ENCODE peak calls at places on chromosomes 13 and 19, in four cellular contexts. T is A673, Q is gastrocnemius medialis, Y is PC-3. J is an unnamed sample.

GRCh38 chr19:39327990-39328705 is 7.5 kb upstream of the LRFN1 start:
- DNase-seq in Y (peak; percentile 79), Q (peak; percentile 70), T (peak; percentile 85), J (peak; percentile 97)

GRCh38 chr13:29707876-29708543 is 112.5 kb upstream of the SLC7A1 start:
- DNase-seq in Q (no peak), T (peak; percentile 56), Y (peak; percentile 49), J (peak; percentile 91)

GRCh38 chr13:37481005-37481857 is 117.3 kb downstream of the POSTN start:
- DNase-seq in T (no peak), Q (no peak), Y (no peak), J (no peak)

GRCh38 chr13:106156468-106156867 is 379.0 kb downstream of the EFNB2 start:
- DNase-seq in T (no peak), Y (peak; percentile 88), Q (no peak), J (no peak)

GRCh38 chr19:56119585-56119978 is 1.5 kb downstream of the ZNF787 start:
- DNase-seq in Y (peak; percentile 12), T (no peak), Q (peak; percentile 55), J (no peak)

GRCh38 chr13:22740264-22740663 is 440.5 kb upstream of the SGCG start:
- DNase-seq in Q (no peak), T (peak; percentile 38), Y (peak; percentile 3), J (peak; percentile 64)

GRCh38 chr13:91627952-91628739 is 229.7 kb downstream of the GPC5 start:
- DNase-seq in T (no peak), Y (no peak), Q (no peak), J (no peak)

GRCh38 chr13:102128216-102128800 is 273.5 kb downstream of the FGF14 start:
- DNase-seq in Q (no peak), Y (no peak), T (peak; percentile 91), J (peak; percentile 50)

GRCh38 chr13:41345165-41345920 is 34.3 kb downstream of the NAA16 start:
- DNase-seq in T (no peak), Q (no peak), Y (no peak), J (no peak)

GRCh38 chr13:22265563-22265962 is 594.7 kb downstream of the FGF9 start:
- DNase-seq in Y (no peak), T (no peak), Q (no peak), J (no peak)

GRCh38 chr13:32938907-32939306 is 77.3 kb upstream of the KL start:
- DNase-seq in Y (peak; percentile 24), Q (no peak), T (peak; percentile 7), J (no peak)

GRCh38 chr19:531753-532571 is at the start of gene CDC34:
- DNase-seq in Y (no peak), T (no peak), Q (no peak), J (peak; percentile 58)

GRCh38 chr13:45928843-45929242 is 77.3 kb upstream of the SIAH3 start:
- DNase-seq in Q (no peak), Y (peak; percentile 11), T (peak; percentile 58), J (no peak)

GRCh38 chr13:21812192-21812626 is 141.3 kb downstream of the FGF9 start:
- DNase-seq in Q (no peak), Y (no peak), T (peak; percentile 44), J (no peak)

GRCh38 chr19:35355851-35356460 is 2.3 kb upstream of the FFAR3 start:
- DNase-seq in Q (no peak), T (no peak), Y (no peak), J (peak; percentile 49)

GRCh38 chr19:50205681-50206138 is 2.3 kb downstream of the MYH14 start:
- DNase-seq in Y (no peak), T (no peak), Q (no peak), J (peak; percentile 73)

GRCh38 chr19:41893899-41894298 is 10.9 kb downstream of the ARHGEF1 start:
- DNase-seq in T (no peak), Y (no peak), Q (no peak), J (peak; percentile 82)

GRCh38 chr13:93304134-93304533 is 77.5 kb downstream of the GPC6 start:
- DNase-seq in Q (no peak), Y (no peak), T (no peak), J (no peak)

GRCh38 chr19:48216933-48217332 is 38.8 kb downstream of the CARD8 start:
- DNase-seq in Q (no peak), T (no peak), Y (no peak), J (peak; percentile 86)

GRCh38 chr19:55688422-55689218 is 13.6 kb downstream of the EPN1 start:
- DNase-seq in Q (no peak), T (no peak), Y (no peak), J (no peak)

GRCh38 chr19:8526345-8527062 is 12.5 kb upstream of the ZNF414 start:
- DNase-seq in Y (peak; percentile 95), T (peak; percentile 94), Q (peak; percentile 70), J (peak; percentile 98)

GRCh38 chr19:17424743-17425365 is 5.0 kb downstream of the MVB12A start:
- DNase-seq in Y (peak; percentile 25), Q (no peak), T (peak; percentile 60), J (peak; percentile 96)

GRCh38 chr13:30751183-30751933 is 16.0 kb downstream of the ALOX5AP start:
- DNase-seq in Q (no peak), T (no peak), Y (no peak), J (no peak)

GRCh38 chr13:100454876-100455275 is 133.7 kb downstream of the GGACT start:
- DNase-seq in Q (no peak), T (peak; percentile 76), Y (peak; percentile 77), J (no peak)

GRCh38 chr19:2604747-2605329 is 97.7 kb downstream of the GNG7 start:
- DNase-seq in Y (no peak), Q (no peak), T (no peak), J (no peak)

GRCh38 chr19:2610637-2611482 is 91.6 kb downstream of the GNG7 start:
- DNase-seq in Y (peak; percentile 88), T (peak; percentile 88), Q (peak; percentile 83), J (peak; percentile 98)

GRCh38 chr19:2609389-2610116 is 92.9 kb downstream of the GNG7 start:
- DNase-seq in Y (no peak), Q (no peak), T (no peak), J (no peak)

GRCh38 chr19:2608602-2608922 is 93.9 kb downstream of the GNG7 start:
- DNase-seq in Y (no peak), T (no peak), Q (no peak), J (no peak)

DNA sequence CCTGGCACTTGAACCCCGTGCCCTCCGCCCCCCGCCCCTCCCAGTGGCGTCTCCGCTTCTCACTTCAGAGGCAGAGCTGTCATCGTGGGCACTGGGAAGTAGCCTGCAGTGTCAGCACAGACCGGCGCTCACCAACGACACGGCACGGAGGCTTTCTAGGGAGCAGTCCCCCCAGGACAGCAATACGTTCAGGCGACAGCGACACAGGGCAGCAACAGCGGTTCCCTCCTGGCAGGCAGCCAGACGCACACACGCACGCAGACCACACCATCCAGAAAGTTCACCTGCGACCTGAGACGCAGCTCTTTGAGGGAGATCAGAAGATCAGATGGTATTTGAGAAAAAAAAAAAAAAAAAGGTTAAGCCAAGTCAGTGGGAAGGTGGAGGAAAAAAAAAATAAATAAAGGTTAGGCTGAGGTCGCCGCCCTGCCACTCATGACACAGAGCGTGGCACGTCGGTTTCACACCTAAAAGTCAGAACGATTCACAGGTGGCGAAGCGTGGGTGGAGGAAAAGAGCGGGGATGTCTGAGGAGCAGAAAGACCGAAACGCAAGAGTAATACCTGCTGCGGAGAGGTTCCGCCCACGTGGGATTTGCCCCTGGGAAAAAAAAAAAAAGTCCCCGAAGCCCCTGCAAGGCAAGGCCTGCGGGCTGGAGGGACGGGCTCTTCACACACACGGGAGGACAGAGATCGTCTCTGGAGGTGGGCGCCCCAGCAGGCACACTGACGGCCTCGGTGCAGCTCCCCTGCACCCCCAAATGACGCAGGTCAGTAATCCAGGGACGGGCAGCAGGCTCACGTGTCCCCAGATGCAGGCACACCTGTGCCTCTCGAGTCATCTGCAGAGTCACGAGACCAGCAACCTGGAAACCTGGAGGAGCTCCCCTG is 94.5 kb downstream of the GNG7 start:
- DNase-seq in Y (no peak), Q (no peak), T (no peak), J (no peak)
- H3K4me3 ChIP-seq in Y (no peak overlapping the region), Q (no peak overlapping the region), T (no peak overlapping the region), J (no peak overlapping the region)

DNA sequence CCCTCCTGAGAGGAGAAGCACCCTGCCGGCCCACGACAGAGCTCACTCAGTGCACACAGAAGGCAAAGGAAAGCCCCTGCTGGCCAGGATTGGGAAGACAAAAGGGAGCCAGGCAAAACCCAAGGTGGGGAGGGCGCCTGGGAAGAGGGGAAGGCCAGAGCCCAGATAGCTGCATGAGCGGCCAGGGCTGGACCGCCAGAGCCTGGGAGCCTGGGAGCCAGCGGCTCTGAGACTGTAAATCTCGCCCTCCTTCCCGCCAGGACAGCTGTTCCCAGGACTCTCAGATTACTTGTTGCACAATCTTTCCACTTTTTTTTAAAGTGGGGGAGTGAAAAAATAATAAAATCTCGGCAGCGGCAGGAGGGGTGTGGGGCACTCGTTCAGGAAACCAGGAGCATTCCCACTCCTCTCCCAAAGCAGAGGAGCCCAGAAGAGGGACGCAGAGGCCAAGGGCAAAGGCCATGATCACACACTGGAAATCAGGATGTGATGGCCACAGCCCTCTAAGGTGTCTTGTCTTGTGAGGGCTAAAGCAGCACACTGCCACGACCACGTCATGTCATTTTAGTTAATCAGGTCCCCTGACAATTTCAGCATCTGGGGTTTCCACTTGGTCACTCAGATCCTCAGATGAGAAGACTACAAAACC is 19.6 kb upstream of the EPHX3 start:
- DNase-seq in Y (peak; percentile 55), T (peak; percentile 79), Q (peak; percentile 95), J (peak; percentile 93)
- H3K36me3 ChIP-seq in Y (peaks cover 67% of the 10 kb centered on the region), T (peaks cover 73% of the 10 kb centered on the region), Q (peaks cover 46% of the 10 kb centered on the region), J (peaks cover 95% of the 10 kb centered on the region)

GRCh38 chr19:21877976-21878375 is 42.0 kb upstream of the ZNF43 start:
- DNase-seq in Y (no peak), Q (no peak), T (no peak), J (no peak)

DNA sequence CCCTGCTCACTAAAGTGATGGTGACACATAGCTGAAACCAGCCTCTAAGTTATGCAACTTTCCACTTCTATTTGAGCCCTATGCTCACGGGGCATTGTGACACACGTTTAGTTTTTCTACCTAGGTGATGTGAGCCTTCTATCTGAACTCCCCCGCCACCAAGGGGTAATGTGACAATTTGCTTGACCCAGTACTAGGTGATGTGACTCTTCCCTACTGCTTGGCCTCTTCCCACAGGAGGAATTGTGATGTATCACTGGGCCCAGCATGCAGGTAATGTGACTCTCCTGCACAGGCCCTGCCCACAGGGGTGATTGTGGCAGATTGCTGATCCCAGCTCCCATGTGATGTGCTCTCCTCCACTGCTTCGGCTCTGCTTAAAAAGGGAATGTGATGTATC is 42.7 kb upstream of the ZNF43 start:
- DNase-seq in Q (no peak), Y (no peak), T (no peak), J (no peak)
- H3K9me3 ChIP-seq in Q (no peaks in the 10 kb centered on the region), Y (peaks cover 10% of the 10 kb centered on the region), T (no peaks in the 10 kb centered on the region), J (peaks cover 56% of the 10 kb centered on the region)

DNA sequence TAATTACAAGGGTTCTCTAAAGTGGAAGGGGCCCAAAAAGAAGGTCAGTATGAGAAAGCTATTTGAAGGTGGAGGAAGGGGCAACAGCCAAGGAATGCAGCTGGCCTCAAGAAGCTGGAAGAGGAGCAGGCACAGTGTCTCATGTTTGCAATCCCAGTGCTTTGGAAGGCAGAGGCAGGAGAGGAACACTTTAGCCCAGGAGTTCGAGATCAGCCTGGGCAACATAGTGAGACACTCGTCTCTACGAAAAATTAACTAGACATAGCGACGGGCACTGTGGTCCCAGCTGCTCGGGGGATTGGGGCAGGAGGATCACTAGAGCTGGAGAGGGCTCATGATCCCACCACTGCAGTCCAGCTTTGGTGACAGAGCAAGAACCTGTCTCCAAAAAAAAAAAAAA is 656 bp upstream of the NEK3 start:
- DNase-seq in Y (no peak), Q (no peak), T (no peak), J (no peak)
- H3K4me3 ChIP-seq in Y (no peak overlapping the region), Q (peak overlapping the region; percentile 78), T (no peak overlapping the region), J (no peak overlapping the region)